ENCODE peak calls at places on chromosomes 3 and 15, in five cellular contexts. One of them, this sample, is unnamed.

GRCh38 chr3:196968233-196969000 is at the start of gene PIGZ:
- DNase-seq in AG08396: peak; percentile 78
- DNase-seq in HFF-Myc: no peak
- DNase-seq in activated CD4-positive, alpha-beta T cell treated with anti-CD3 and anti-CD28 coated beads, Interleukin-2, amount 50 U/mL, for 24 hours: no peak
- DNase-seq in fibroblast of the aortic adventitia: peak; percentile 22
- DNase-seq in this sample: peak; percentile 28

GRCh38 chr3:17473761-17474160 is 268.7 kb downstream of the TBC1D5 start:
- DNase-seq in AG08396: no peak
- DNase-seq in HFF-Myc: no peak
- DNase-seq in activated CD4-positive, alpha-beta T cell treated with anti-CD3 and anti-CD28 coated beads, Interleukin-2, amount 50 U/mL, for 24 hours: no peak
- DNase-seq in fibroblast of the aortic adventitia: peak; percentile 50
- DNase-seq in this sample: peak; percentile 32

GRCh38 chr15:59587085-59587826 is 24.3 kb upstream of the GCNT3 start:
- DNase-seq in AG08396: no peak
- DNase-seq in HFF-Myc: no peak
- DNase-seq in activated CD4-positive, alpha-beta T cell treated with anti-CD3 and anti-CD28 coated beads, Interleukin-2, amount 50 U/mL, for 24 hours: no peak
- DNase-seq in fibroblast of the aortic adventitia: no peak
- DNase-seq in this sample: no peak

GRCh38 chr15:99230867-99231266 is 18.5 kb downstream of the TTC23 start:
- DNase-seq in AG08396: no peak
- DNase-seq in HFF-Myc: no peak
- DNase-seq in activated CD4-positive, alpha-beta T cell treated with anti-CD3 and anti-CD28 coated beads, Interleukin-2, amount 50 U/mL, for 24 hours: no peak
- DNase-seq in fibroblast of the aortic adventitia: no peak
- DNase-seq in this sample: no peak

GRCh38 chr15:75685195-75685594 is 27.5 kb downstream of the CSPG4 start:
- DNase-seq in AG08396: no peak
- DNase-seq in HFF-Myc: no peak
- DNase-seq in activated CD4-positive, alpha-beta T cell treated with anti-CD3 and anti-CD28 coated beads, Interleukin-2, amount 50 U/mL, for 24 hours: no peak
- DNase-seq in fibroblast of the aortic adventitia: no peak
- DNase-seq in this sample: no peak

GRCh38 chr3:171824824-171825221 is 14.5 kb upstream of the PLD1 start:
- DNase-seq in AG08396: no peak
- DNase-seq in HFF-Myc: no peak
- DNase-seq in activated CD4-positive, alpha-beta T cell treated with anti-CD3 and anti-CD28 coated beads, Interleukin-2, amount 50 U/mL, for 24 hours: no peak
- DNase-seq in fibroblast of the aortic adventitia: no peak
- DNase-seq in this sample: peak; percentile 90

GRCh38 chr3:37290551-37290950 is 116.2 kb upstream of the LRRFIP2 start:
- DNase-seq in AG08396: peak; percentile 35
- DNase-seq in HFF-Myc: no peak
- DNase-seq in activated CD4-positive, alpha-beta T cell treated with anti-CD3 and anti-CD28 coated beads, Interleukin-2, amount 50 U/mL, for 24 hours: no peak
- DNase-seq in fibroblast of the aortic adventitia: peak; percentile 68
- DNase-seq in this sample: peak; percentile 46

GRCh38 chr15:27844018-27844666 is 255.0 kb downstream of the OCA2 start:
- DNase-seq in AG08396: peak; percentile 55
- DNase-seq in HFF-Myc: no peak
- DNase-seq in activated CD4-positive, alpha-beta T cell treated with anti-CD3 and anti-CD28 coated beads, Interleukin-2, amount 50 U/mL, for 24 hours: no peak
- DNase-seq in fibroblast of the aortic adventitia: peak; percentile 12
- DNase-seq in this sample: peak; percentile 69

GRCh38 chr15:34647569-34648334 is 64.3 kb upstream of the GOLGA8B start:
- DNase-seq in AG08396: no peak
- DNase-seq in HFF-Myc: no peak
- DNase-seq in activated CD4-positive, alpha-beta T cell treated with anti-CD3 and anti-CD28 coated beads, Interleukin-2, amount 50 U/mL, for 24 hours: no peak
- DNase-seq in fibroblast of the aortic adventitia: no peak
- DNase-seq in this sample: peak; percentile 15

GRCh38 chr15:89448825-89449224 is 47.6 kb downstream of the RHCG start:
- DNase-seq in AG08396: peak; percentile 34
- DNase-seq in HFF-Myc: no peak
- DNase-seq in activated CD4-positive, alpha-beta T cell treated with anti-CD3 and anti-CD28 coated beads, Interleukin-2, amount 50 U/mL, for 24 hours: no peak
- DNase-seq in fibroblast of the aortic adventitia: peak; percentile 7
- DNase-seq in this sample: no peak

GRCh38 chr15:65085207-65085753 is 8.7 kb downstream of the KBTBD13 start:
- DNase-seq in AG08396: no peak
- DNase-seq in HFF-Myc: no peak
- DNase-seq in activated CD4-positive, alpha-beta T cell treated with anti-CD3 and anti-CD28 coated beads, Interleukin-2, amount 50 U/mL, for 24 hours: no peak
- DNase-seq in fibroblast of the aortic adventitia: no peak
- DNase-seq in this sample: no peak

GRCh38 chr3:60140160-60140559 is 1090.3 kb upstream of the CFAP20DC start:
- DNase-seq in AG08396: no peak
- DNase-seq in HFF-Myc: no peak
- DNase-seq in activated CD4-positive, alpha-beta T cell treated with anti-CD3 and anti-CD28 coated beads, Interleukin-2, amount 50 U/mL, for 24 hours: no peak
- DNase-seq in fibroblast of the aortic adventitia: no peak
- DNase-seq in this sample: no peak

GRCh38 chr15:70831094-70831911 is 22.7 kb downstream of the LARP6 start:
- DNase-seq in AG08396: no peak
- DNase-seq in HFF-Myc: no peak
- DNase-seq in activated CD4-positive, alpha-beta T cell treated with anti-CD3 and anti-CD28 coated beads, Interleukin-2, amount 50 U/mL, for 24 hours: no peak
- DNase-seq in fibroblast of the aortic adventitia: no peak
- DNase-seq in this sample: no peak

GRCh38 chr3:115503386-115503785 is 119.9 kb upstream of the GAP43 start:
- DNase-seq in AG08396: no peak
- DNase-seq in HFF-Myc: no peak
- DNase-seq in activated CD4-positive, alpha-beta T cell treated with anti-CD3 and anti-CD28 coated beads, Interleukin-2, amount 50 U/mL, for 24 hours: no peak
- DNase-seq in fibroblast of the aortic adventitia: no peak
- DNase-seq in this sample: no peak

GRCh38 chr15:75822685-75823278 is 20.5 kb upstream of the UBE2Q2 start:
- DNase-seq in AG08396: no peak
- DNase-seq in HFF-Myc: no peak
- DNase-seq in activated CD4-positive, alpha-beta T cell treated with anti-CD3 and anti-CD28 coated beads, Interleukin-2, amount 50 U/mL, for 24 hours: no peak
- DNase-seq in fibroblast of the aortic adventitia: no peak
- DNase-seq in this sample: no peak

This sample was measured in fibroblast of mammary gland.